ENCODE peak calls at places on chromosomes 13 and 19, in seven cellular contexts. K is HL-60, H is spleen, Y is AG04449, F is brain microvascular endothelial cell, B is NB4, W is psoas muscle. E is an unnamed sample.
A peak's percentile ranks its signal among the peaks of the same experiment; 100 is the strongest.

GRCh38 chr13:109968876-109969577 is 182.6 kb upstream of the IRS2 start:
- DNase-seq in K (peak; percentile 70), H (no peak), Y (no peak), F (no peak), B (peak; percentile 88), W (no peak), E (peak; percentile 39)

GRCh38 chr13:23146811-23147245 is 34.0 kb upstream of the SGCG start:
- DNase-seq in K (peak; percentile 46), H (no peak), Y (no peak), F (no peak), B (peak; percentile 80), W (no peak), E (no peak)

GRCh38 chr13:23898101-23898500 is 799 bp upstream of the C1QTNF9B start:
- DNase-seq in K (no peak), H (no peak), Y (no peak), F (no peak), B (no peak), W (no peak), E (peak; percentile 31)

GRCh38 chr19:10574462-10574861 is 5.7 kb upstream of the CDKN2D start:
- DNase-seq in K (no peak), H (no peak), Y (no peak), F (no peak), B (no peak), W (no peak), E (no peak)

GRCh38 chr13:33509642-33510229 is 224.2 kb upstream of the STARD13 start:
- DNase-seq in K (peak; percentile 69), H (peak; percentile 68), Y (no peak), F (no peak), B (no peak), W (peak; percentile 17), E (no peak)

GRCh38 chr13:23588576-23589141 is 18.4 kb downstream of the TNFRSF19 start:
- DNase-seq in K (no peak), H (no peak), Y (no peak), F (no peak), B (no peak), W (no peak), E (no peak)

GRCh38 chr13:51793570-51794273 is 10.2 kb downstream of the DHRS12 start:
- DNase-seq in K (peak; percentile 96), H (no peak), Y (peak; percentile 46), F (peak; percentile 85), B (peak; percentile 90), W (no peak), E (peak; percentile 59)

GRCh38 chr19:29775575-29775900 is 36.3 kb upstream of the CCNE1 start:
- DNase-seq in K (no peak), H (no peak), Y (no peak), F (no peak), B (no peak), W (no peak), E (no peak)

GRCh38 chr13:105442941-105443340 is 1092.5 kb downstream of the EFNB2 start:
- DNase-seq in K (no peak), H (no peak), Y (peak; percentile 96), F (peak; percentile 97), B (no peak), W (no peak), E (peak; percentile 99)

GRCh38 chr13:106529415-106530208 is 5.8 kb downstream of the EFNB2 start:
- DNase-seq in K (no peak), H (no peak), Y (no peak), F (no peak), B (no peak), W (no peak), E (no peak)

GRCh38 chr19:46892252-46893179 is 31.7 kb downstream of the ARHGAP35 start:
- DNase-seq in K (no peak), H (no peak), Y (no peak), F (no peak), B (no peak), W (no peak), E (no peak)

GRCh38 chr13:49272296-49272695 is 24.6 kb downstream of the CDADC1 start:
- DNase-seq in K (no peak), H (no peak), Y (no peak), F (no peak), B (no peak), W (no peak), E (no peak)

GRCh38 chr13:108269601-108270328 is at the start of gene TNFSF13B:
- DNase-seq in K (peak; percentile 90), H (peak; percentile 93), Y (no peak), F (peak; percentile 6), B (peak; percentile 89), W (peak; percentile 24), E (no peak)

GRCh38 chr19:23916991-23917390 is 2.3 kb downstream of the ZNF726 start:
- DNase-seq in K (no peak), H (no peak), Y (no peak), F (peak; percentile 4), B (peak; percentile 23), W (no peak), E (no peak)
- H3K4me3 ChIP-seq in K (no peak overlapping the region), H (no peak overlapping the region), Y (no peak overlapping the region), F (no peak overlapping the region), B (peak overlapping the region; percentile 22), W (no peak overlapping the region), E (no peak overlapping the region)

GRCh38 chr19:13938361-13939027 is at the start of gene PODNL1:
- DNase-seq in K (no peak), H (no peak), Y (peak; percentile 47), F (peak; percentile 20), B (no peak), W (no peak), E (peak; percentile 36)
- H3K4me3 ChIP-seq in K (no peak within 1 kb of the TSS), H (peak within 1 kb of the TSS; percentile 39), Y (peak within 1 kb of the TSS; percentile 68), F (peak within 1 kb of the TSS; percentile 57), B (no peak within 1 kb of the TSS), W (no peak within 1 kb of the TSS), E (peak within 1 kb of the TSS; percentile 57)

DNA sequence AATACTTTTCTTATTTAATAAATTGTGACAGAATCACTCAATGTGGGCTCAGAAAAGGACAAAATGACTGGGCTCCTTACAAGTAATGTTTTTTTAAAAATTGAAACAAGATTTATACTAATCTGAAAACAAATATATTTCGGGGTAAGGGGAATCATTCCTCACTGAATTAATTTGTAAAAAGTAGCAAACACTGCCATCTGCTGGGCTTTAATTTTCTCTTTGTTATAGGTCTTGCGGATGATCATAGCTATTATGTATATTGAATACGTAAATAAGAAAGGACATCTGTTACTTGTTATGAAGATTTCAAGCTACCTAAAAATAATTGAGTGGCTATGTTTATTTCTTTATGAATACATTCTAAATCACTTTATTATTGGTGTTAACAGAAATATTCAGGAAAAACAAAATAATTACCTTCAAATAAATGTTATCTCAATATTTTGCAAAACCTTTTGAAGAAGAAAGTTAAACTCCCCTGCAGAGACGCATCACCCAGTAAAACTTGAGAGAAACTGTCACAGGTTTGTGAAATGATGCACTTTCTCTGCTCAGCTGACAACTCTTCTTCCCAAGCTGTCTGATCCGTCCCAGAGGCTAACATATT is 17.8 kb upstream of the ENOX1 start:
- DNase-seq in K (peak; percentile 32), H (no peak), Y (no peak), F (peak; percentile 76), B (peak; percentile 62), W (no peak), E (no peak)
- H3K4me3 ChIP-seq in K (no peak overlapping the region), H (no peak overlapping the region), Y (peak overlapping the region; percentile 32), F (peak overlapping the region; percentile 20), B (no peak overlapping the region), W (no peak overlapping the region), E (peak overlapping the region; percentile 31)

DNA sequence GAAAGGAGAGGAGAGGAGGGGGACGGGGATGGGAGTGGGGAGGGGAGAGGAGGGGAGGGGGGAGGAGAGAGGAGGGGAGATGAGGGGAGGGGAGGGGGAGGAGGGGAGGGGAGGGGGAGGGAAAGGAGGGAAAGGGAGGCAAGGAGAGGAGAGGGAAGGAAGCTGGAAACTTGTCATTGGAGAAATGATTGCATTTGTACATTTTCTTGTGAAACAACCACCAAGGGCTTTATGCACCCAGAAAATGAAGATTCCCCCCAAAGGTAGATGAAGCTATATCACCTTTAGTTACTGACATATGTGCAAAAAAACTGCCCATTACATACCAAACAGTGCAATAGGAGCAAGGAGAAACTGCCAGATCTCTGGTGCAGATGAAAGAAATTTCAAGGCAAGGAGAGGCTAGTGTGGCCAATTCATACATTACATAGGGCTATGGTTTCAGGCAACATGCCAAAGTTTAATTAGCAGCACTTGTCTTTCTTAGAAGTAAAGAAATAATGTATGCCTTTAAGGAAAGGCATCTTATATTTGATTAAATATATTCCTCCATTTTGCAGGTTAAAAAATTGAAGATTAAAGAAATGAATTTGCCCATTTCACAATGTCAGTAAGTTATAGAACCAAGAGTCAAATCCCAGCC is 49.5 kb upstream of the STK24 start:
- DNase-seq in K (no peak), H (no peak), Y (no peak), F (no peak), B (no peak), W (no peak), E (no peak)
- H3K4me3 ChIP-seq in K (no peak overlapping the region), H (no peak overlapping the region), Y (no peak overlapping the region), F (no peak overlapping the region), B (no peak overlapping the region), W (no peak overlapping the region), E (no peak overlapping the region)

GRCh38 chr19:28239270-28239669 is 973.7 kb downstream of the UQCRFS1 start:
- DNase-seq in K (no peak), H (no peak), Y (no peak), F (no peak), B (peak; percentile 14), W (no peak), E (no peak)

GRCh38 chr19:28228854-28229253 is 984.1 kb downstream of the UQCRFS1 start:
- DNase-seq in K (no peak), H (no peak), Y (no peak), F (no peak), B (no peak), W (no peak), E (no peak)

GRCh38 chr19:28235606-28236125 is 977.3 kb downstream of the UQCRFS1 start:
- DNase-seq in K (no peak), H (no peak), Y (no peak), F (no peak), B (no peak), W (no peak), E (no peak)

GRCh38 chr19:28234637-28235036 is 978.3 kb downstream of the UQCRFS1 start:
- DNase-seq in K (no peak), H (no peak), Y (no peak), F (peak; percentile 2), B (no peak), W (no peak), E (no peak)
- H3K4me3 ChIP-seq in K (no peak overlapping the region), H (no peak overlapping the region), Y (no peak overlapping the region), F (no peak overlapping the region), B (no peak overlapping the region), W (no peak overlapping the region), E (no peak overlapping the region)

GRCh38 chr13:43089912-43090498 is 66.6 kb downstream of the DNAJC15 start:
- DNase-seq in K (no peak), H (no peak), Y (no peak), F (no peak), B (no peak), W (no peak), E (no peak)

GRCh38 chr13:43085545-43085944 is 62.2 kb downstream of the DNAJC15 start:
- DNase-seq in K (no peak), H (no peak), Y (no peak), F (no peak), B (peak; percentile 17), W (no peak), E (no peak)

GRCh38 chr13:43083750-43084149 is 60.4 kb downstream of the DNAJC15 start:
- DNase-seq in K (no peak), H (no peak), Y (no peak), F (no peak), B (no peak), W (no peak), E (no peak)

GRCh38 chr13:43087960-43088580 is 64.7 kb downstream of the DNAJC15 start:
- DNase-seq in K (no peak), H (no peak), Y (no peak), F (peak; percentile 19), B (no peak), W (no peak), E (peak; percentile 7)
- H3K4me3 ChIP-seq in K (no peak overlapping the region), H (peak overlapping the region; percentile 65), Y (no peak overlapping the region), F (no peak overlapping the region), B (no peak overlapping the region), W (peak overlapping the region; percentile 52), E (no peak overlapping the region)